ENCODE peak calls at places on chromosome 11, in eight cellular contexts. One of them, this sample, is unnamed.

GRCh38 chr11:83677730-83678129 is 391.6 kb upstream of the CCDC90B start:
- DNase-seq in AG10803: no peak
- DNase-seq in kidney tubule cell: no peak
- DNase-seq in AML-193: no peak
- DNase-seq in Jurkat, Clone E6-1: no peak
- DNase-seq in activated T-cell treated with anti-CD3 and anti-CD28 coated beads, Interleukin-2, amount 50 U/mL, for 48 hours: no peak
- DNase-seq in cardiac fibroblast: no peak
- DNase-seq in NCI-H1694: no peak
- DNase-seq in this sample: no peak

GRCh38 chr11:114057605-114058004 is 1.9 kb upstream of the ZBTB16 start:
- DNase-seq in AG10803: no peak
- DNase-seq in kidney tubule cell: no peak
- DNase-seq in AML-193: no peak
- DNase-seq in Jurkat, Clone E6-1: no peak
- DNase-seq in activated T-cell treated with anti-CD3 and anti-CD28 coated beads, Interleukin-2, amount 50 U/mL, for 48 hours: no peak
- DNase-seq in cardiac fibroblast: no peak
- DNase-seq in NCI-H1694: no peak
- DNase-seq in this sample: no peak

GRCh38 chr11:118744001-118744400 is 47.0 kb downstream of the DDX6 start:
- DNase-seq in AG10803: peak; percentile 84
- DNase-seq in kidney tubule cell: no peak
- DNase-seq in AML-193: no peak
- DNase-seq in Jurkat, Clone E6-1: no peak
- DNase-seq in activated T-cell treated with anti-CD3 and anti-CD28 coated beads, Interleukin-2, amount 50 U/mL, for 48 hours: no peak
- DNase-seq in cardiac fibroblast: no peak
- DNase-seq in NCI-H1694: no peak
- DNase-seq in this sample: no peak

GRCh38 chr11:65743928-65744698 is 23.5 kb upstream of the RNASEH2C start:
- DNase-seq in AG10803: peak; percentile 44
- DNase-seq in kidney tubule cell: peak; percentile 26
- DNase-seq in AML-193: peak; percentile 66
- DNase-seq in Jurkat, Clone E6-1: no peak
- DNase-seq in activated T-cell treated with anti-CD3 and anti-CD28 coated beads, Interleukin-2, amount 50 U/mL, for 48 hours: peak; percentile 44
- DNase-seq in cardiac fibroblast: peak; percentile 44
- DNase-seq in NCI-H1694: no peak
- DNase-seq in this sample: no peak

GRCh38 chr11:96204721-96205459 is 138.1 kb downstream of the MAML2 start:
- DNase-seq in AG10803: peak; percentile 35
- DNase-seq in kidney tubule cell: no peak
- DNase-seq in AML-193: no peak
- DNase-seq in Jurkat, Clone E6-1: no peak
- DNase-seq in activated T-cell treated with anti-CD3 and anti-CD28 coated beads, Interleukin-2, amount 50 U/mL, for 48 hours: no peak
- DNase-seq in cardiac fibroblast: no peak
- DNase-seq in NCI-H1694: peak; percentile 62
- DNase-seq in this sample: no peak

GRCh38 chr11:115085461-115086220 is 407.3 kb downstream of the NXPE2 start:
- DNase-seq in AG10803: no peak
- DNase-seq in kidney tubule cell: no peak
- DNase-seq in AML-193: no peak
- DNase-seq in Jurkat, Clone E6-1: no peak
- DNase-seq in activated T-cell treated with anti-CD3 and anti-CD28 coated beads, Interleukin-2, amount 50 U/mL, for 48 hours: no peak
- DNase-seq in cardiac fibroblast: no peak
- DNase-seq in NCI-H1694: peak; percentile 14
- DNase-seq in this sample: no peak

GRCh38 chr11:62552931-62553838 is 6.6 kb upstream of the AHNAK start:
- DNase-seq in AG10803: peak; percentile 97
- DNase-seq in kidney tubule cell: peak; percentile 98
- DNase-seq in AML-193: peak; percentile 84
- DNase-seq in Jurkat, Clone E6-1: no peak
- DNase-seq in activated T-cell treated with anti-CD3 and anti-CD28 coated beads, Interleukin-2, amount 50 U/mL, for 48 hours: peak; percentile 53
- DNase-seq in cardiac fibroblast: peak; percentile 95
- DNase-seq in NCI-H1694: no peak
- DNase-seq in this sample: no peak

GRCh38 chr11:15819679-15820286 is 536.6 kb downstream of the SOX6 start:
- DNase-seq in AG10803: peak; percentile 54
- DNase-seq in kidney tubule cell: peak; percentile 64
- DNase-seq in AML-193: peak; percentile 35
- DNase-seq in Jurkat, Clone E6-1: peak; percentile 27
- DNase-seq in activated T-cell treated with anti-CD3 and anti-CD28 coated beads, Interleukin-2, amount 50 U/mL, for 48 hours: peak; percentile 46
- DNase-seq in cardiac fibroblast: peak; percentile 76
- DNase-seq in NCI-H1694: no peak
- DNase-seq in this sample: peak; percentile 53

GRCh38 chr11:76616676-76617552 is 53.6 kb downstream of the LRRC32 start:
- DNase-seq in AG10803: no peak
- DNase-seq in kidney tubule cell: no peak
- DNase-seq in AML-193: no peak
- DNase-seq in Jurkat, Clone E6-1: no peak
- DNase-seq in activated T-cell treated with anti-CD3 and anti-CD28 coated beads, Interleukin-2, amount 50 U/mL, for 48 hours: no peak
- DNase-seq in cardiac fibroblast: peak; percentile 31
- DNase-seq in NCI-H1694: no peak
- DNase-seq in this sample: no peak

GRCh38 chr11:330694-331314 is 10.1 kb upstream of the IFITM3 start:
- DNase-seq in AG10803: no peak
- DNase-seq in kidney tubule cell: no peak
- DNase-seq in AML-193: no peak
- DNase-seq in Jurkat, Clone E6-1: no peak
- DNase-seq in activated T-cell treated with anti-CD3 and anti-CD28 coated beads, Interleukin-2, amount 50 U/mL, for 48 hours: peak; percentile 46
- DNase-seq in cardiac fibroblast: no peak
- DNase-seq in NCI-H1694: no peak
- DNase-seq in this sample: peak; percentile 89

GRCh38 chr11:126317681-126318641 is 14.1 kb downstream of the DCPS start:
- DNase-seq in AG10803: peak; percentile 90
- DNase-seq in kidney tubule cell: peak; percentile 44
- DNase-seq in AML-193: peak; percentile 32
- DNase-seq in Jurkat, Clone E6-1: peak; percentile 79
- DNase-seq in activated T-cell treated with anti-CD3 and anti-CD28 coated beads, Interleukin-2, amount 50 U/mL, for 48 hours: peak; percentile 44
- DNase-seq in cardiac fibroblast: peak; percentile 87
- DNase-seq in NCI-H1694: no peak
- DNase-seq in this sample: peak; percentile 86

GRCh38 chr11:86717817-86718501 is 45.5 kb upstream of the ME3 start:
- DNase-seq in AG10803: no peak
- DNase-seq in kidney tubule cell: peak; percentile 63
- DNase-seq in AML-193: no peak
- DNase-seq in Jurkat, Clone E6-1: no peak
- DNase-seq in activated T-cell treated with anti-CD3 and anti-CD28 coated beads, Interleukin-2, amount 50 U/mL, for 48 hours: no peak
- DNase-seq in cardiac fibroblast: no peak
- DNase-seq in NCI-H1694: no peak
- DNase-seq in this sample: no peak

GRCh38 chr11:30960387-30960992 is 374.3 kb upstream of the MPPED2 start:
- DNase-seq in AG10803: peak; percentile 62
- DNase-seq in kidney tubule cell: peak; percentile 60
- DNase-seq in AML-193: peak; percentile 0
- DNase-seq in Jurkat, Clone E6-1: peak; percentile 35
- DNase-seq in activated T-cell treated with anti-CD3 and anti-CD28 coated beads, Interleukin-2, amount 50 U/mL, for 48 hours: no peak
- DNase-seq in cardiac fibroblast: peak; percentile 53
- DNase-seq in NCI-H1694: peak; percentile 47
- DNase-seq in this sample: no peak

GRCh38 chr11:128653828-128654231 is 40.0 kb upstream of the FLI1 start:
- DNase-seq in AG10803: peak; percentile 63
- DNase-seq in kidney tubule cell: peak; percentile 62
- DNase-seq in AML-193: no peak
- DNase-seq in Jurkat, Clone E6-1: no peak
- DNase-seq in activated T-cell treated with anti-CD3 and anti-CD28 coated beads, Interleukin-2, amount 50 U/mL, for 48 hours: no peak
- DNase-seq in cardiac fibroblast: peak; percentile 29
- DNase-seq in NCI-H1694: no peak
- DNase-seq in this sample: no peak

GRCh38 chr11:113016905-113017304 is 55.7 kb downstream of the NCAM1 start:
- DNase-seq in AG10803: no peak
- DNase-seq in kidney tubule cell: no peak
- DNase-seq in AML-193: peak; percentile 52
- DNase-seq in Jurkat, Clone E6-1: no peak
- DNase-seq in activated T-cell treated with anti-CD3 and anti-CD28 coated beads, Interleukin-2, amount 50 U/mL, for 48 hours: no peak
- DNase-seq in cardiac fibroblast: no peak
- DNase-seq in NCI-H1694: no peak
- DNase-seq in this sample: no peak

GRCh38 chr11:18578975-18579598 is 9.4 kb downstream of the UEVLD start:
- DNase-seq in AG10803: no peak
- DNase-seq in kidney tubule cell: peak; percentile 59
- DNase-seq in AML-193: no peak
- DNase-seq in Jurkat, Clone E6-1: peak; percentile 28
- DNase-seq in activated T-cell treated with anti-CD3 and anti-CD28 coated beads, Interleukin-2, amount 50 U/mL, for 48 hours: no peak
- DNase-seq in cardiac fibroblast: no peak
- DNase-seq in NCI-H1694: no peak
- DNase-seq in this sample: no peak

GRCh38 chr11:75320643-75321042 is 30.8 kb downstream of the ARRB1 start:
- DNase-seq in AG10803: no peak
- DNase-seq in kidney tubule cell: no peak
- DNase-seq in AML-193: no peak
- DNase-seq in Jurkat, Clone E6-1: no peak
- DNase-seq in activated T-cell treated with anti-CD3 and anti-CD28 coated beads, Interleukin-2, amount 50 U/mL, for 48 hours: no peak
- DNase-seq in cardiac fibroblast: no peak
- DNase-seq in NCI-H1694: no peak
- DNase-seq in this sample: no peak

GRCh38 chr11:770642-771616 is 6.4 kb downstream of the GATD1 start:
- DNase-seq in AG10803: no peak
- DNase-seq in kidney tubule cell: no peak
- DNase-seq in AML-193: no peak
- DNase-seq in Jurkat, Clone E6-1: no peak
- DNase-seq in activated T-cell treated with anti-CD3 and anti-CD28 coated beads, Interleukin-2, amount 50 U/mL, for 48 hours: no peak
- DNase-seq in cardiac fibroblast: no peak
- DNase-seq in NCI-H1694: no peak
- DNase-seq in this sample: no peak

GRCh38 chr11:75330279-75330678 is 21.2 kb downstream of the ARRB1 start:
- DNase-seq in AG10803: no peak
- DNase-seq in kidney tubule cell: no peak
- DNase-seq in AML-193: no peak
- DNase-seq in Jurkat, Clone E6-1: no peak
- DNase-seq in activated T-cell treated with anti-CD3 and anti-CD28 coated beads, Interleukin-2, amount 50 U/mL, for 48 hours: no peak
- DNase-seq in cardiac fibroblast: no peak
- DNase-seq in NCI-H1694: no peak
- DNase-seq in this sample: no peak

GRCh38 chr11:131408011-131408640 is 37.7 kb downstream of the NTM start:
- DNase-seq in AG10803: peak; percentile 52
- DNase-seq in kidney tubule cell: peak; percentile 68
- DNase-seq in AML-193: peak; percentile 78
- DNase-seq in Jurkat, Clone E6-1: peak; percentile 42
- DNase-seq in activated T-cell treated with anti-CD3 and anti-CD28 coated beads, Interleukin-2, amount 50 U/mL, for 48 hours: no peak
- DNase-seq in cardiac fibroblast: peak; percentile 49
- DNase-seq in NCI-H1694: no peak
- DNase-seq in this sample: peak; percentile 8

GRCh38 chr11:112477152-112477928 is 216.7 kb upstream of the PLET1 start:
- DNase-seq in AG10803: no peak
- DNase-seq in kidney tubule cell: no peak
- DNase-seq in AML-193: no peak
- DNase-seq in Jurkat, Clone E6-1: no peak
- DNase-seq in activated T-cell treated with anti-CD3 and anti-CD28 coated beads, Interleukin-2, amount 50 U/mL, for 48 hours: no peak
- DNase-seq in cardiac fibroblast: no peak
- DNase-seq in NCI-H1694: no peak
- DNase-seq in this sample: no peak

GRCh38 chr11:27353593-27354358 is 9.2 kb downstream of the CCDC34 start:
- DNase-seq in AG10803: peak; percentile 53
- DNase-seq in kidney tubule cell: peak; percentile 13
- DNase-seq in AML-193: no peak
- DNase-seq in Jurkat, Clone E6-1: no peak
- DNase-seq in activated T-cell treated with anti-CD3 and anti-CD28 coated beads, Interleukin-2, amount 50 U/mL, for 48 hours: no peak
- DNase-seq in cardiac fibroblast: peak; percentile 64
- DNase-seq in NCI-H1694: no peak
- DNase-seq in this sample: no peak

GRCh38 chr11:67504950-67505561 is at the start of gene PITPNM1:
- DNase-seq in AG10803: peak; percentile 29
- DNase-seq in kidney tubule cell: peak; percentile 80
- DNase-seq in AML-193: peak; percentile 40
- DNase-seq in Jurkat, Clone E6-1: peak; percentile 23
- DNase-seq in activated T-cell treated with anti-CD3 and anti-CD28 coated beads, Interleukin-2, amount 50 U/mL, for 48 hours: peak; percentile 85
- DNase-seq in cardiac fibroblast: peak; percentile 70
- DNase-seq in NCI-H1694: no peak
- DNase-seq in this sample: peak; percentile 77

GRCh38 chr11:36363361-36364272 is 67.5 kb downstream of the PRR5L start:
- DNase-seq in AG10803: no peak
- DNase-seq in kidney tubule cell: peak; percentile 89
- DNase-seq in AML-193: no peak
- DNase-seq in Jurkat, Clone E6-1: no peak
- DNase-seq in activated T-cell treated with anti-CD3 and anti-CD28 coated beads, Interleukin-2, amount 50 U/mL, for 48 hours: no peak
- DNase-seq in cardiac fibroblast: no peak
- DNase-seq in NCI-H1694: no peak
- DNase-seq in this sample: no peak

GRCh38 chr11:35579557-35580396 is 38.5 kb upstream of the FJX1 start:
- DNase-seq in AG10803: peak; percentile 97
- DNase-seq in kidney tubule cell: peak; percentile 71
- DNase-seq in AML-193: peak; percentile 66
- DNase-seq in Jurkat, Clone E6-1: no peak
- DNase-seq in activated T-cell treated with anti-CD3 and anti-CD28 coated beads, Interleukin-2, amount 50 U/mL, for 48 hours: no peak
- DNase-seq in cardiac fibroblast: peak; percentile 89
- DNase-seq in NCI-H1694: no peak
- DNase-seq in this sample: no peak

GRCh38 chr11:2870460-2870859 is 15.1 kb downstream of the CDKN1C start:
- DNase-seq in AG10803: no peak
- DNase-seq in kidney tubule cell: no peak
- DNase-seq in AML-193: no peak
- DNase-seq in Jurkat, Clone E6-1: no peak
- DNase-seq in activated T-cell treated with anti-CD3 and anti-CD28 coated beads, Interleukin-2, amount 50 U/mL, for 48 hours: no peak
- DNase-seq in cardiac fibroblast: no peak
- DNase-seq in NCI-H1694: no peak
- DNase-seq in this sample: no peak

This sample was measured in DND-41.